ENCODE peak calls at places on chromosomes 7 and 10, in six cellular contexts. Q, N, F, S, O and U are unnamed samples.

GRCh38 chr10:110221721-110222261 is 14.4 kb downstream of the MXI1 start:
- DNase-seq in Q (peak), N (no peak), F (peak), S (peak), O (peak), U (no peak)

GRCh38 chr10:70197235-70197952 is 27.1 kb upstream of the SAR1A start:
- DNase-seq in Q (no peak), N (no peak), F (no peak), S (no peak), O (no peak), U (no peak)

GRCh38 chr7:41637051-41637450 is 65.8 kb downstream of the INHBA start:
- DNase-seq in Q (no peak), N (no peak), F (no peak), S (peak), O (peak), U (no peak)

GRCh38 chr7:699260-700170 is 27.0 kb upstream of the DNAAF5 start:
- DNase-seq in Q (no peak), N (no peak), F (no peak), S (no peak), O (no peak), U (no peak)

GRCh38 chr10:33507662-33508425 is 173.4 kb upstream of the NRP1 start:
- DNase-seq in Q (no peak), N (no peak), F (no peak), S (no peak), O (no peak), U (no peak)

GRCh38 chr7:98217623-98218582 is 6.7 kb downstream of the BHLHA15 start:
- DNase-seq in Q (no peak), N (no peak), F (no peak), S (no peak), O (no peak), U (no peak)

GRCh38 chr7:73850781-73851207 is 8.5 kb upstream of the METTL27 start:
- DNase-seq in Q (no peak), N (no peak), F (no peak), S (peak), O (peak), U (no peak)

GRCh38 chr7:80563561-80564327 is 51.9 kb upstream of the GNAT3 start:
- DNase-seq in Q (no peak), N (no peak), F (no peak), S (no peak), O (no peak), U (no peak)

GRCh38 chr10:82321734-82322133 is 446.7 kb downstream of the NRG3 start:
- DNase-seq in Q (no peak), N (no peak), F (no peak), S (no peak), O (no peak), U (no peak)

GRCh38 chr7:75986147-75986781 is 8.1 kb downstream of the TMEM120A start:
- DNase-seq in Q (no peak), N (no peak), F (peak), S (no peak), O (no peak), U (no peak)

GRCh38 chr7:157028528-157028903 is 18.1 kb upstream of the MNX1 start:
- DNase-seq in Q (no peak), N (no peak), F (no peak), S (no peak), O (no peak), U (no peak)

GRCh38 chr10:80373566-80373965 is 17.0 kb downstream of the DYDC2 start:
- DNase-seq in Q (no peak), N (no peak), F (no peak), S (no peak), O (no peak), U (no peak)

GRCh38 chr10:110273474-110273873 is 31.2 kb downstream of the SMNDC1 start:
- DNase-seq in Q (no peak), N (peak), F (peak), S (peak), O (peak), U (no peak)

GRCh38 chr7:158655507-158655906 is 49.1 kb downstream of the NCAPG2 start:
- DNase-seq in Q (peak), N (no peak), F (no peak), S (no peak), O (no peak), U (no peak)

GRCh38 chr7:44665531-44666213 is 59.2 kb downstream of the OGDH start:
- DNase-seq in Q (no peak), N (no peak), F (no peak), S (peak), O (peak), U (no peak)

GRCh38 chr10:132684164-132684891 is 101.6 kb downstream of the NKX6-2 start:
- DNase-seq in Q (no peak), N (peak), F (no peak), S (peak), O (peak), U (no peak)

GRCh38 chr10:23065549-23065948 is 29.8 kb upstream of the MSRB2 start:
- DNase-seq in Q (no peak), N (no peak), F (peak), S (peak), O (peak), U (no peak)

GRCh38 chr7:95470452-95470851 is 15.3 kb upstream of the ASB4 start:
- DNase-seq in Q (no peak), N (no peak), F (no peak), S (peak), O (peak), U (peak)

GRCh38 chr10:80284522-80284921 is 4.9 kb downstream of the MAT1A start:
- DNase-seq in Q (no peak), N (no peak), F (no peak), S (no peak), O (no peak), U (no peak)

GRCh38 chr10:80081801-80082750 is 3.6 kb downstream of the TMEM254 start:
- DNase-seq in Q (no peak), N (no peak), F (no peak), S (no peak), O (peak), U (no peak)

GRCh38 chr7:142598297-142598696 is 151.0 kb upstream of the PRSS1 start:
- DNase-seq in Q (no peak), N (no peak), F (no peak), S (no peak), O (no peak), U (no peak)

GRCh38 chr7:112529486-112529885 is 48.7 kb downstream of the LSMEM1 start:
- DNase-seq in Q (no peak), N (no peak), F (no peak), S (peak), O (no peak), U (no peak)

GRCh38 chr10:62772186-62772950 is 32.2 kb upstream of the ADO start:
- DNase-seq in Q (peak), N (no peak), F (no peak), S (peak), O (peak), U (no peak)

GRCh38 chr10:97053285-97053684 is 132.5 kb downstream of the SLIT1 start:
- DNase-seq in Q (no peak), N (no peak), F (no peak), S (no peak), O (no peak), U (no peak)

GRCh38 chr7:1892011-1892965 is 222.2 kb downstream of the ELFN1 start:
- DNase-seq in Q (no peak), N (no peak), F (no peak), S (no peak), O (no peak), U (no peak)

GRCh38 chr7:144069511-144069910 is at the start of gene OR2A25:
- DNase-seq in Q (no peak), N (no peak), F (no peak), S (no peak), O (no peak), U (no peak)

GRCh38 chr7:131346885-131347592 is 19.4 kb downstream of the MKLN1 start:
- DNase-seq in Q (no peak), N (no peak), F (no peak), S (no peak), O (no peak), U (no peak)

GRCh38 chr10:62233494-62234283 is 35.0 kb downstream of the RTKN2 start:
- DNase-seq in Q (no peak), N (no peak), F (no peak), S (peak), O (peak), U (no peak)

GRCh38 chr7:134548877-134549276 is at the start of gene AKR1B15:
- DNase-seq in Q (peak), N (peak), F (no peak), S (peak), O (peak), U (peak)

GRCh38 chr10:16259726-16260125 is 177.1 kb upstream of the PTER start:
- DNase-seq in Q (no peak), N (no peak), F (no peak), S (no peak), O (no peak), U (no peak)

DNA sequence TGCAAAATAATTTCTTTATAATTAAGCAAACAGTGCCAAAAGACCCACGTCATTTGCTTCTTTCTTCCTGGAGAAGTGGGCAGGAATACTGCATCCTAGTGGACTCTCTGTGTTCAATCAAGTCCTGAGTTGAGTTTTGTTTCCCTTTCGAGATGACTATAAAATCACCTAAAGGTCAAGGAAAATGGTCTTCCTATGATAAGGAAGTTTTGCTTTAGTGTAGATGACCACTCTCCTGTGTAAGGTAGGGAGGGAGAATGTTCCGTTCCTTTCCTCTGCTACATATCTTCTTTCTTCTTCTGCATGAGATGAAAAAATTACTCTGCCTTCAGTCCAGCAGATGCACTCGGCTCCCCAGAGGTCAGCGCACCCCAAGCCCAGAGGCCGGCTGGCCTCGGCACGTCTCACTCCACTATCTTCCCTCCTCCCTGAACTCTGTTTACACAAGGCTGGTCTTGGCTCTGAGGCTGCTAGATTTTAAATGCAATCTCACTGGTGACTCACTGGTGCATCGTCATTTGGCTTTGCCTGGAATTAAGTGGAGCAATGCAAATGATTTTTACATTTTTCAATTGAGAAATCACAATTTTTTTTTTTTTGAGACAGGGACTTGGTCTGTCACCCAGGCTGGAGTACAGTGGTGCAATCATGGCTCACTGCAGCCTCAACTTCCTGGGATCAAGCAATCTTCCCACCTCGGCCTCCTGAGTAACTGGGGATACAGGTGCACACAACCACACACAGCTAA is 18.6 kb upstream of the VDAC2 start:
- DNase-seq in Q (no peak), N (no peak), F (peak), S (peak), O (peak), U (no peak)
- H3K4me3 ChIP-seq in Q (no peak), N (no peak), F (no peak), S (peak), O (no peak), U (no peak)

GRCh38 chr7:128103498-128104108 is 72.4 kb upstream of the LRRC4 start:
- DNase-seq in Q (peak), N (no peak), F (peak), S (peak), O (peak), U (no peak)
- H3K4me3 ChIP-seq in Q (peak), N (peak), F (peak), S (peak), O (peak), U (peak)

DNA sequence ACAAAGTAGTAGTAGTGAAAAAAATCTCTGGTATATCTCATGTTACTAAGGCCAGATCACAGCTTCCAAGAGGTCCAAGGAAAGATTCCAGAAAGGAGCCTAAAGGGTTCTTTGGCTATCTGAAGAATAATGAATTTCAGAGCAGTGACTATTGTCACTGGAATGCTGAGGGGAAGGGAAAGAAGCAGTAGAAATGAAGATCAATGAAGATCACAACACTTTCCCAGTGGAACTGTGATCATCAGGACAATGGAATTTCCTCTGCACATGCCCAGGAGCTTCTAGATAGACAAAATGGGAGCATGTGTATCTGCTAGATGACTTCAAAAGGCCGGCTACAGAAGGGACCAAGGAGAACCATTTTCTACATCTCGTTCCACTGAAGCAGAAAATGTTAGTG is 219.5 kb upstream of the PHYHIPL start:
- DNase-seq in Q (no peak), N (no peak), F (no peak), S (peak), O (peak), U (no peak)
- H3K4me3 ChIP-seq in Q (no peak), N (no peak), F (no peak), S (no peak), O (no peak), U (no peak)

GRCh38 chr7:128201067-128201689 is 39.9 kb upstream of the LEP start:
- DNase-seq in Q (no peak), N (no peak), F (no peak), S (no peak), O (no peak), U (no peak)

GRCh38 chr7:128197989-128198580 is 43.0 kb upstream of the LEP start:
- DNase-seq in Q (no peak), N (no peak), F (no peak), S (no peak), O (no peak), U (no peak)

GRCh38 chr7:128202287-128202957 is 38.7 kb upstream of the LEP start:
- DNase-seq in Q (no peak), N (no peak), F (no peak), S (no peak), O (no peak), U (no peak)

GRCh38 chr7:128201690-128202085 is 39.4 kb upstream of the LEP start:
- DNase-seq in Q (no peak), N (no peak), F (no peak), S (no peak), O (no peak), U (no peak)

DNA sequence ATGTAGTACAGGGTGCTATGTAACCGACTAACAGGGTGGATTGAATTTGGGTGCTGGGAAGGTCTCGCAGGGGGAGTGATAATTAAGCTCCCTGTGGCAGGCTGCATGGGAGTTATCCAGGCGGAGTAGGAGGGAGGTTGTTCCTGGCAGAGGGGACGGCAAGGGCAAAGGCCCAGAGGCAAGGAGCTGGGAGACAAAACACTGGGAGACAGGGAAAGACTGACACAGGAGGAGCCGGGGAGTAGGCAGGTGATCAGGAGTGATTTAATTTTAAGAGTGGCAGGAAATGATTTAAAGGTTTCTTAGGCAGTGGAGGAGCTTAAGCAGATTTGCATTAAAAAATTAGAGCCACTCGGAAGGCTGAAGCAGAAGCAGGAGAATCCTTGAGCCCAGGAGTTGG is 40.7 kb upstream of the LEP start:
- DNase-seq in Q (no peak), N (no peak), F (no peak), S (no peak), O (no peak), U (no peak)
- H3K4me3 ChIP-seq in Q (no peak), N (no peak), F (no peak), S (no peak), O (no peak), U (no peak)

DNA sequence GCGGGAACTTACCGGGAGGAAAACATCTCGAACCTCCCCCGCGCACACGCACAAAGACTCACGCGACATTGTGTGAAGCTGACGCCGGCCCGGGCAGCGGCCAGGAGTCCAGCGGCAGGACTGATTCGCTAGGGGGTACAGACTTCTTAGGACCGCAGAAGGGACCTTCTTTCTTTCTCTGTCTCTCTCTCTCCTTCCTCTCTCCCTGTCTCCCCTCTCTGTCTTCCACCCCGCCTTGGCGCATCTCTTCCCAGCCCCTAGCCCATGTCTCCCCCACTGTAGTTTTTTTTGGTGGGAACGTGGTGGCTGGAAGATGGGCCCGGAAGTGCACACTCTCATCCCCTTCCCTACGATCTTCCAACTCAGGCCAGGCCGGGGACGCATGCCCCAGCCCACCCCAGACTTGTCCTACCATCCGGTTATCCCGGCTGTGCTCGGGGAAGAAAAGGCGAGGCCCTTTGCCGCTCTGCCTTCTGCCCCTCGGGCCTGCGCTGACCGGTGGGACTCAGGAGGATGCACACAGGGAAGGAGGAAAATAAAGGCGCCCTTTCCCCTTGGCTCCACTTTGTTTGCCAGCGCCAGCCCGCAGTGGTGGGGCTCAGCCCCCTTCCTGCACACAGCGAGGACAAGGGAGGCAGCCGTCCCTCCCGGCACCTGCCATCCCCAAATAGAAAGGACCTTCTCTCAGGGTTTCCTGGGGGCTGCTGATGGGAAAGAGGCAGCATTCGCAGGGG is 1.4 kb downstream of the EN2 start:
- DNase-seq in Q (no peak), N (no peak), F (no peak), S (no peak), O (no peak), U (no peak)
- H3K4me3 ChIP-seq in Q (no peak), N (no peak), F (peak), S (no peak), O (no peak), U (no peak)

GRCh38 chr10:98312349-98312748 is 44.4 kb upstream of the LOXL4 start:
- DNase-seq in Q (no peak), N (no peak), F (no peak), S (peak), O (peak), U (no peak)
- H3K4me3 ChIP-seq in Q (no peak), N (no peak), F (no peak), S (no peak), O (no peak), U (no peak)